ENCODE peak calls at places on chromosomes 3 and 15, in five cellular contexts. L is naive thymus-derived CD8-positive, alpha-beta T cell; J is T-helper 1 cell; E is HEK293T; F is fibroblast of pulmonary artery. I is an unnamed sample.

GRCh38 chr3:112372396-112372795 is 39.4 kb downstream of the CD200 start:
- DNase-seq in L (no peak), J (no peak), E (no peak), F (no peak), I (no peak)

GRCh38 chr3:125043599-125044151 is 12.1 kb downstream of the HEG1 start:
- DNase-seq in L (no peak), J (no peak), E (no peak), F (no peak), I (peak)

GRCh38 chr3:32391643-32392529 is at the start of gene CMTM7:
- DNase-seq in L (peak), J (peak), E (peak), F (peak), I (peak)

GRCh38 chr15:96381463-96381862 is 51.0 kb downstream of the NR2F2 start:
- DNase-seq in L (no peak), J (no peak), E (no peak), F (no peak), I (peak)

GRCh38 chr3:158748237-158748828 is 16.1 kb upstream of the RARRES1 start:
- DNase-seq in L (no peak), J (no peak), E (no peak), F (peak), I (peak)

GRCh38 chr3:102571030-102571429 is 136.2 kb downstream of the ZPLD1 start:
- DNase-seq in L (no peak), J (no peak), E (no peak), F (no peak), I (no peak)

GRCh38 chr3:189455796-189456195 is 175.4 kb upstream of the TP63 start:
- DNase-seq in L (no peak), J (no peak), E (no peak), F (no peak), I (no peak)

GRCh38 chr3:150699068-150699635 is 4.6 kb downstream of the ERICH6 start:
- DNase-seq in L (no peak), J (no peak), E (no peak), F (peak), I (no peak)

GRCh38 chr3:45986303-45986982 is 9.2 kb downstream of the FYCO1 start:
- DNase-seq in L (no peak), J (no peak), E (no peak), F (peak), I (peak)

GRCh38 chr15:95812491-95812890 is 518.0 kb upstream of the NR2F2 start:
- DNase-seq in L (no peak), J (no peak), E (no peak), F (peak), I (no peak)

GRCh38 chr15:77808581-77809198 is 176.0 kb upstream of the LINGO1 start:
- DNase-seq in L (no peak), J (no peak), E (no peak), F (no peak), I (no peak)

GRCh38 chr3:148643389-148643840 is 54.3 kb upstream of the AGTR1 start:
- DNase-seq in L (no peak), J (no peak), E (no peak), F (peak), I (no peak)

I was measured in stomach.